ENCODE peak calls at places on chromosomes 12 and 14, in seven cellular contexts. M, T, X, G, Q, K and H are unnamed samples.

GRCh38 chr14:63245893-63246292 is 41.6 kb downstream of the RHOJ start:
- DNase-seq in M (no peak), G (no peak), K (no peak), T (no peak), Q (no peak), X (no peak), H (no peak)

GRCh38 chr12:106773286-106773685 is 1.2 kb upstream of the RIC8B start:
- DNase-seq in K (no peak), M (no peak), Q (no peak), G (no peak), X (no peak), T (no peak), H (peak)

GRCh38 chr14:21313512-21313911 is 33.6 kb downstream of the RPGRIP1 start:
- DNase-seq in K (no peak), M (no peak), G (no peak), X (no peak), T (no peak), Q (no peak), H (no peak)

GRCh38 chr12:1434296-1434955 is 160.0 kb downstream of the FBXL14 start:
- DNase-seq in M (no peak), G (no peak), K (no peak), T (no peak), Q (peak), X (no peak), H (no peak)

GRCh38 chr12:16046266-16046665 is 135.1 kb downstream of the DERA start:
- DNase-seq in K (no peak), M (no peak), T (no peak), Q (no peak), G (no peak), X (no peak), H (no peak)

GRCh38 chr12:132165584-132165983 is 21.3 kb downstream of the NOC4L start:
- DNase-seq in G (no peak), T (no peak), X (no peak), K (no peak), M (no peak), Q (no peak), H (no peak)

GRCh38 chr14:49594347-49595089 is 4.2 kb upstream of the LRR1 start:
- DNase-seq in G (peak), Q (no peak), M (peak), T (no peak), X (peak), K (no peak), H (peak)

GRCh38 chr14:81336009-81336408 is 64.1 kb downstream of the STON2 start:
- DNase-seq in M (no peak), G (no peak), Q (no peak), T (no peak), K (no peak), X (no peak), H (no peak)

GRCh38 chr14:54881761-54882401 is 20.7 kb downstream of the GCH1 start:
- DNase-seq in T (no peak), G (no peak), Q (no peak), M (peak), K (no peak), X (no peak), H (no peak)

GRCh38 chr12:27289414-27289813 is 43.2 kb upstream of the BMAL2 start:
- DNase-seq in Q (no peak), M (peak), X (no peak), T (no peak), G (no peak), K (no peak), H (no peak)

GRCh38 chr12:22230280-22230794 is 104.2 kb downstream of the ST8SIA1 start:
- DNase-seq in M (peak), T (no peak), Q (no peak), K (no peak), G (no peak), X (no peak), H (peak)

GRCh38 chr14:50603565-50603964 is 43.6 kb downstream of the ATL1 start:
- DNase-seq in Q (no peak), K (no peak), M (peak), G (no peak), X (no peak), T (no peak), H (peak)

GRCh38 chr14:57847096-57847495 is 18.8 kb downstream of the SLC35F4 start:
- DNase-seq in M (no peak), G (no peak), T (no peak), K (no peak), Q (no peak), X (no peak), H (no peak)
- TF ChIP-seq USF2 in M (no peak), G (no peak), T (no peak), K (no peak), Q (no peak), X (no peak), H (no peak)

GRCh38 chr12:100671396-100672074 is 98.1 kb downstream of the GAS2L3 start:
- DNase-seq in M (no peak), K (no peak), X (no peak), T (no peak), G (no peak), Q (peak), H (no peak)

GRCh38 chr12:100668939-100669536 is 95.6 kb downstream of the GAS2L3 start:
- DNase-seq in T (peak), X (peak), G (no peak), K (peak), M (peak), Q (peak), H (peak)

GRCh38 chr12:100674009-100674888 is 100.8 kb downstream of the GAS2L3 start:
- DNase-seq in G (no peak), K (no peak), Q (no peak), X (no peak), M (no peak), T (no peak), H (no peak)

GRCh38 chr12:100669922-100670321 is 96.4 kb downstream of the GAS2L3 start:
- DNase-seq in T (no peak), K (no peak), X (no peak), Q (no peak), M (no peak), G (no peak), H (no peak)

DNA sequence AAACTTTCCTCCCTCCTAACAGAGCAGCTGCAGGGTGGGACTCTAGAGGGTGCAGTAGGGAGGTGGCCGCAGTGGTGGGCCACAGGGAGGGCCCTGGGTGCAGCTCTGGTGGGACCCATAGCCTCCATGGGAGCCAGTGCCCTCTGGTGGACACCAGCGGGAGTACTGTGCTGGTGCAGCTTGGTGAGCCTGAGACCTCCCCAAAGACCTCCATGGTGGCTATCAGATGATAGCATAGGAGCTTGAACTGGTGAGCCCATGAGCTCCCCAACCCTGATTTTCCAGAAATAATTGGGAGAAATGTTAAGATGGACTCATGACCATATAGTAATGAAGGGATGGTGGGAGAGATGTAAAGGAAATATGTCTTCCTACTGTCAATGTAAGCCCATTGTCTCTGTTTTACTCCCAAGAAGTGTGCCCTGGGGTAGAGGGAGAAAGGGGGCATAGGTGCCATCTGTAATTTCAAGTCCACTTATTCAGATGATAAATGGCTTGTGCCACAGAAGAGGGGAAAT is 98.7 kb downstream of the GAS2L3 start:
- DNase-seq in M (no peak), G (no peak), X (peak), K (no peak), T (peak), Q (peak), H (peak)
- TF ChIP-seq USF2 in M (no peak), G (no peak), X (no peak), K (no peak), T (no peak), Q (no peak), H (no peak)

GRCh38 chr14:105382343-105383082 is 15.8 kb upstream of the TEX22 start:
- DNase-seq in K (no peak), M (no peak), T (no peak), Q (no peak), G (no peak), X (no peak), H (no peak)

GRCh38 chr14:105384605-105385321 is 13.6 kb upstream of the TEX22 start:
- DNase-seq in X (no peak), M (no peak), K (no peak), Q (no peak), T (no peak), G (no peak), H (no peak)

GRCh38 chr14:105381446-105382342 is 16.6 kb upstream of the TEX22 start:
- DNase-seq in X (no peak), K (no peak), T (no peak), G (no peak), M (no peak), Q (no peak), H (no peak)

GRCh38 chr14:105384041-105384557 is 14.2 kb upstream of the TEX22 start:
- DNase-seq in K (no peak), Q (no peak), M (no peak), G (no peak), X (no peak), T (no peak), H (no peak)

GRCh38 chr14:105383083-105383730 is 15.1 kb upstream of the TEX22 start:
- DNase-seq in K (no peak), M (no peak), X (no peak), T (no peak), Q (no peak), G (no peak), H (no peak)
- TF ChIP-seq USF2 in K (no peak), M (no peak), X (no peak), T (no peak), Q (no peak), G (no peak), H (no peak)

GRCh38 chr12:130714591-130715149 is 1.4 kb downstream of the RIMBP2 start:
- DNase-seq in G (no peak), T (no peak), M (no peak), X (no peak), Q (no peak), K (no peak), H (no peak)

GRCh38 chr12:130715150-130715995 is 726 bp downstream of the RIMBP2 start:
- DNase-seq in Q (no peak), M (no peak), T (no peak), X (no peak), K (no peak), G (no peak), H (no peak)

GRCh38 chr12:130714091-130714590 is 2.0 kb downstream of the RIMBP2 start:
- DNase-seq in X (no peak), K (no peak), Q (no peak), T (no peak), M (no peak), G (no peak), H (no peak)

GRCh38 chr12:130712346-130713065 is 3.6 kb downstream of the RIMBP2 start:
- DNase-seq in G (no peak), Q (no peak), K (no peak), X (no peak), M (no peak), T (no peak), H (no peak)

GRCh38 chr12:130713581-130713991 is 2.5 kb downstream of the RIMBP2 start:
- DNase-seq in M (no peak), X (no peak), G (no peak), Q (no peak), T (no peak), K (no peak), H (no peak)
- TF ChIP-seq USF2 in M (no peak), X (no peak), G (no peak), Q (no peak), T (no peak), K (no peak), H (no peak)

GRCh38 chr12:5044420-5045295 is 979 bp downstream of the KCNA5 start:
- DNase-seq in X (no peak), Q (no peak), G (no peak), T (no peak), M (no peak), K (no peak), H (no peak)
- TF ChIP-seq USF2 in X (no peak), Q (no peak), G (no peak), T (no peak), M (no peak), K (no peak), H (no peak)

DNA sequence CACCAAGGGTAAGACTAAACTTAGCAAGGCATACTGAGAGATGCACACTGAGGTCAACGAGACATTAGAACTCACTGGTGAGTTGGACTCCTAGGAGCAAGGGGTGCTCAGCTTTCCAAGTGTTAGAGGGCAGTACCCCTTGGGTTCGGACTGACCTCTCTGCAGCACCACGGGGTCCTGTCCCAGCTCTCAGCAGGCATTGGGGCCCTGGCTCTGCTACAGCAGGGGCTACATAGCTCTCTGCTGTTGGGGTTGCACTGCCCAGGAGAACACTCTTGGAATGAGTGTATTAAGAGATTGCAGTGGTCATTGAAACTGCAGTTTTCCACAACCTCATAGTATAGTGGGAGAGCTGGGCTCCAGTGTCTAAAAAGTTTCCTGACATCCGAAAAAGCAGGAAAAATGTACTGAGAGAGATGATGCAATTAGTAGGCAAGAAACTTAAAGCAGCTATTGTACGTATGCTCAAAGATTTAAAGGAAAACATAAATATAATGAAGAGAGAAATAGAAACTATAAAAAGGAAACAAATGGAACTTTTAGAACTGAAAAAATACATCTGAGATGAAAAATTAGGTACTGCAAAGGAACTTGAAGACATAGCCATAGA is 132.5 kb upstream of the MAX start:
- DNase-seq in M (no peak), Q (no peak), K (no peak), X (no peak), G (no peak), T (no peak), H (no peak)
- TF ChIP-seq USF2 in M (no peak), Q (no peak), K (no peak), X (no peak), G (no peak), T (no peak), H (no peak)

GRCh38 chr12:117857632-117858274 is 111.0 kb downstream of the KSR2 start:
- DNase-seq in X (peak), Q (peak), G (peak), T (peak), K (peak), M (peak), H (peak)
- TF ChIP-seq USF2 in X (no peak), Q (no peak), G (no peak), T (no peak), K (no peak), M (no peak), H (no peak)

DNA sequence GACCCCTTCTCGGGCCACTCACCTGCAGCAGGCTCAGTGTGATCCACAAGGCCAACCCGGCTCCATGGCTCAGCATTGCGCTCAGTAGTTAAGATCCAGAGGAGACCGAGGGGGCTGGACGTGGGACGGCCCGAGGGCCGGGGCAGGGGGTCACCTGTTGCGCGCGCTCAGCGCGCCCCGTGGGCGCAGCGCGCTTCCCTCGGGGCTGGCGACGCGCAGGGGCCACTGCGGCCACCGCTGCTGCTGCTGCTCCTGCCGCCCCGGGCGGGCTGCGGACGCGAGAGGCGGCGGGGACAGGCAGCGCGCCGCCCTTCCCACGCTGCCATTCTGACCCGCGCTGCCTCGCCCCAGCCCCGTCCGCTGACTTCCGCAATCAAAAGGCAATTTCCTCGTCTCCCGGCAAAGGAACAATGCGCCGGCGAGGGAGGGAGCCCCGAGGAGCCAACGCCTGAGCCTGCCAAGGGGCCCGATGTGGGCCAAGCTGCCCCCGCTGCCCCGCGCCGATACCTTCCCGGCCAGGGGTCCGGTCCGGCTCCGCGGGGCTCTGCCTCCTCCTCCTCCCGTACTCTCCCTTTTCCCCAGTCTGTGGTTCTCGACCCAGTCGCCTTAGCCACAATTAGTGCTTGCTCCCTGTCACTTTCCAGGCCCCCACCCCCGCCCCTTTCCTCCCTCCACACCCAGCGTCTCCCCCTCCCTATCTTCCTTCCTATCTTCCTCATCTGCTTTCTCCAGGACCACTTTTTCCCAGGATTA is 27.3 kb downstream of the PTPRB start:
- DNase-seq in X (peak), G (no peak), T (peak), Q (no peak), M (no peak), K (no peak), H (peak)
- TF ChIP-seq USF2 in X (no peak), G (no peak), T (peak), Q (no peak), M (no peak), K (no peak), H (no peak)